ENCODE peak calls at places on chromosomes 7 and 10, in four cellular contexts. U, F, K and G are unnamed samples. For H3K79me2, the result is how much of the 10 kb centered on the place peaks cover.

GRCh38 chr7:129688503-129689222 is 77.1 kb downstream of the NRF1 start:
- DNase-seq in U (no peak), F (no peak), K (no peak), G (no peak)

GRCh38 chr10:45514283-45515270 is 140.6 kb downstream of the ALOX5 start:
- DNase-seq in K (peak), U (no peak), F (peak), G (no peak)

GRCh38 chr10:29794776-29795635 is 160.2 kb upstream of the SVIL start:
- DNase-seq in U (no peak), K (no peak), F (no peak), G (no peak)

GRCh38 chr7:127831312-127832212 is 179.6 kb downstream of the SND1 start:
- DNase-seq in K (no peak), F (peak), U (peak), G (no peak)

GRCh38 chr7:151761256-151761655 is 115.7 kb downstream of the PRKAG2 start:
- DNase-seq in F (no peak), U (peak), K (no peak), G (no peak)

GRCh38 chr7:69309601-69310000 is 288.7 kb upstream of the AUTS2 start:
- DNase-seq in U (no peak), F (no peak), K (peak), G (no peak)

GRCh38 chr7:43669286-43670081 is 59.8 kb downstream of the COA1 start:
- DNase-seq in F (no peak), U (no peak), K (peak), G (no peak)

GRCh38 chr7:2488272-2488645 is 12.1 kb upstream of the GRIFIN start:
- DNase-seq in F (no peak), K (peak), U (no peak), G (no peak)

GRCh38 chr10:13891542-13892431 is 305.0 kb downstream of the PRPF18 start:
- DNase-seq in K (peak), U (no peak), F (peak), G (no peak)

GRCh38 chr7:787332-788240 is 44.7 kb upstream of the SUN1 start:
- DNase-seq in F (no peak), U (no peak), K (no peak), G (no peak)

GRCh38 chr10:35607475-35608316 is 2.6 kb downstream of the GJD4 start:
- DNase-seq in K (peak), U (no peak), F (peak), G (no peak)

GRCh38 chr7:39299695-39300094 is 266.5 kb upstream of the YAE1 start:
- DNase-seq in F (no peak), U (no peak), K (peak), G (no peak)

GRCh38 chr10:79400567-79401004 is 44.8 kb downstream of the ZCCHC24 start:
- DNase-seq in K (peak), F (peak), U (peak), G (peak)

GRCh38 chr10:35639021-35639521 is 3.0 kb downstream of the FZD8 start:
- DNase-seq in F (peak), U (no peak), K (no peak), G (no peak)

GRCh38 chr7:151518781-151519044 is 982 bp downstream of the RHEB start:
- DNase-seq in F (no peak), U (no peak), K (no peak), G (peak)

GRCh38 chr7:43630466-43630865 is 47.6 kb downstream of the STK17A start:
- DNase-seq in K (no peak), U (no peak), F (no peak), G (no peak)

GRCh38 chr7:42744746-42745145 is 167.1 kb downstream of the C7orf25 start:
- DNase-seq in F (no peak), K (no peak), U (no peak), G (no peak)

GRCh38 chr7:40694041-40694809 is 559.4 kb downstream of the SUGCT start:
- DNase-seq in F (no peak), K (peak), U (no peak), G (peak)

GRCh38 chr10:32182476-32182875 is 126.3 kb upstream of the KIF5B start:
- DNase-seq in K (no peak), F (no peak), U (no peak), G (no peak)

GRCh38 chr10:8998751-8999150 is 944.3 kb downstream of the GATA3 start:
- DNase-seq in K (no peak), F (no peak), U (no peak), G (no peak)

GRCh38 chr7:116675812-116676355 is 3.9 kb downstream of the MET start:
- DNase-seq in K (no peak), U (peak), F (no peak), G (no peak)

GRCh38 chr7:116679495-116679894 is 7.5 kb downstream of the MET start:
- DNase-seq in K (no peak), U (no peak), F (no peak), G (peak)

GRCh38 chr7:116683786-116684185 is 11.8 kb downstream of the MET start:
- DNase-seq in K (no peak), F (no peak), U (peak), G (peak)

GRCh38 chr7:116674508-116675173 is 2.6 kb downstream of the MET start:
- DNase-seq in K (peak), U (peak), F (no peak), G (no peak)

DNA sequence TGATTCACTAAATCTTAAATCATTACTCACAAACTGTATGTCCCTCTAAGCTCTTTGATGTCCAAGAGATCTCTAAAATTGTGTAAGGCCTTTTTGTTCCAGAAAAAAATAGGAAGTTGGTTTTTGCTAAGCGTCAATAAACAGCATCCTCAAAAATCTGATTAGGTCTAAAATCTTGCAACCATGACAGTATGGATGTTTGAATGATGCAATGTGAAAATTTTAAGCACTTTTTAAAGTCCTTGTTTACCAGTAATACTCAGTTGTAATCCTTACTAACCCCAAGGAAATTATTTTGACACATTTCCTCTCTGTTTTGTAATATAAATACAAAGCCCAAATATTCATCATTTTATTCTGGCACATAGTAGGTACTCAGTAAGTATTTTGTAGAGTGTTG is 6.8 kb downstream of the MET start:
- DNase-seq in K (no peak), U (no peak), F (no peak), G (no peak)
- H3K79me2 ChIP-seq in K (half or more), U (half or more), F (half or more), G (under half)

DNA sequence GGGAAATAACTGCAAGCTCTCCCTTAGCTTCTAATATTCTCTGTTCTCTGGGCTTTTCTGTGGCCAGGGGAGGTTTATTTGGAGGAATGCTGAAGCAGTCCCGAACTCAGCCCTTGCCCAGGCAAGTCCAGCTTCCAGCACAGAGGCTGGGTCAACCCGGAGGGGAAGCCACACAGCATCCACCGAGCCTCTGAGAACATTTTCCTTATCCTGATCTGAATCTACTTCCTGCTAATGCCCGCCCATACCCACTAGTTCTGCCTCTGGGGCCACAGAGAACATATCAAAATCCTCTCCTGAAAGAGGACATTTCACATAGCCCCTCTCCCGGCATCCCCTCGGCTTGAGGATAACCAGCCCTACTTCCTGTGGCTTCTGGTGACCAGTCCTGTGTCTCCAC is 31.1 kb downstream of the SH3PXD2A start:
- DNase-seq in F (peak), U (no peak), K (no peak), G (no peak)
- H3K79me2 ChIP-seq in F (under half), U (under half), K (under half), G (under half)

GRCh38 chr7:116956515-116956804 is 3.2 kb downstream of the ST7 start:
- DNase-seq in K (no peak), F (no peak), U (no peak), G (no peak)
- H3K79me2 ChIP-seq in K (half or more), F (half or more), U (under half), G (half or more)

GRCh38 chr7:71198887-71199286 is 66.9 kb downstream of the GALNT17 start:
- DNase-seq in U (no peak), F (no peak), K (no peak), G (no peak)

GRCh38 chr7:71198391-71198790 is 66.4 kb downstream of the GALNT17 start:
- DNase-seq in K (no peak), F (no peak), U (no peak), G (no peak)

GRCh38 chr7:71191766-71192165 is 59.8 kb downstream of the GALNT17 start:
- DNase-seq in U (no peak), F (no peak), K (no peak), G (no peak)

GRCh38 chr7:71193099-71193810 is 61.3 kb downstream of the GALNT17 start:
- DNase-seq in U (no peak), F (no peak), K (no peak), G (no peak)
- H3K79me2 ChIP-seq in U (under half), F (under half), K (under half), G (under half)

GRCh38 chr7:23443974-23444373 is 26.3 kb downstream of the IGF2BP3 start:
- DNase-seq in U (no peak), K (no peak), F (no peak), G (no peak)

GRCh38 chr7:23434147-23434676 is 36.1 kb downstream of the IGF2BP3 start:
- DNase-seq in F (no peak), U (no peak), K (no peak), G (no peak)

DNA sequence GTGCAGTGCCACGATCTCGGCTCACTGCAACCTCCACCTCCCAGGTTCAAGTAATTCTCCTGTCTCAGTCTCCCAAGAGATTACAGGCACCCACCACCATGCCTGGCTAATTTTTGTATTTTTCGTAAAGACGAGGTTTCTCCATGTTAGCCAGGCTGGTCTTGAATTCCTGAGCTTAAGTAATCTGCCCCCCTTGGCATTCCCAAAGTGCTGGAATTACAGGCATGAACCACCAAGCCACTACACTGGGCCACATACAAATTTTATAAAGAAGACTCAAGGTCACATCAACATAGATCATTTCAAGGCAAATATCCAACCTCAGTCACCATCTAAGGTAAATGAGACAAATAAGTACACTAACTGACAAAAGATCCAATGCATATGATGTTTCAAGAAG is 32.1 kb downstream of the IGF2BP3 start:
- DNase-seq in F (no peak), U (no peak), K (no peak), G (no peak)
- H3K79me2 ChIP-seq in F (half or more), U (half or more), K (half or more), G (under half)

DNA sequence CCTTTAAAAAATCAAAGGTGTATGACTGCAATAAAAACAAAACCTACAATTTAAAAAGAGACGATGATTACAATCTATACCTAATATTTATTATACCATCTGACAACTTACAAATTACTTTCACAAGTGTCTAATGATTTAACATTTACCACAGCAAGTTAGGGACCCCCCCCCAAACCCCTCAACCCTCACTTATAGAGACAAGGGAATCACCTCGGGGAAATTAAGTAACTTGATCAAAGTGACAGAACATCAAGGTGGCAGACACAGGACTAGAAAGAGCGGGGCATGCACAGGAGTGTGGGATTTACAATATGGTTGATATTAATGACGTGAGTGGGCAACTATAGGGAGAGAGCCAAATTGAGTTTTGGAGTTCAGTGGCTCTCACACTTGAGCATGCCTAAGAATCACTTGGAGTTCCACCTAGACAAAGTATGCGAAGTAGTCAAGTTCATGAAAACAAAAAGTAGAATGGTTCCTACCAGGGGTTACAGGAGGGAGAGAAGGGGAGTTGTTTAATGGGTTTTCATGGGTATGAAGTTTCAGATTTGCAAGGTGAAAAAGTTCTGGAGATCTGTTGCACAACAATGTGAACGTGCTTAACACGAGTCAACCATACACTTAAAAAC is 43.4 kb downstream of the SGMS1 start:
- DNase-seq in F (no peak), K (no peak), U (no peak), G (no peak)
- H3K79me2 ChIP-seq in F (under half), K (under half), U (under half), G (under half)

GRCh38 chr7:51046482-51046881 is 263.8 kb upstream of the GRB10 start:
- DNase-seq in F (no peak), K (no peak), U (no peak), G (no peak)
- H3K79me2 ChIP-seq in F (under half), K (under half), U (under half), G (under half)

GRCh38 chr7:154975984-154976383 is 26.9 kb downstream of the PAXIP1 start:
- DNase-seq in F (no peak), K (no peak), U (no peak), G (no peak)
- H3K79me2 ChIP-seq in F (under half), K (under half), U (half or more), G (under half)

GRCh38 chr7:96303686-96304443 is 18.0 kb downstream of the SLC25A13 start:
- DNase-seq in U (no peak), K (peak), F (no peak), G (no peak)

GRCh38 chr7:96300487-96300886 is 21.4 kb downstream of the SLC25A13 start:
- DNase-seq in K (no peak), U (no peak), F (no peak), G (no peak)

GRCh38 chr7:96304573-96304972 is 17.3 kb downstream of the SLC25A13 start:
- DNase-seq in F (no peak), U (no peak), K (peak), G (no peak)

GRCh38 chr7:96300981-96301380 is 20.9 kb downstream of the SLC25A13 start:
- DNase-seq in U (no peak), F (no peak), K (no peak), G (no peak)

GRCh38 chr7:96303105-96303685 is 18.7 kb downstream of the SLC25A13 start:
- DNase-seq in F (no peak), K (peak), U (no peak), G (no peak)
- H3K79me2 ChIP-seq in F (half or more), K (under half), U (half or more), G (under half)